ENCODE peak calls at places on chromosomes 12 and 14, in five cellular contexts. G is H1, U is K562, X is GM12891, Y is HepG2. J is an unnamed sample.

GRCh38 chr12:102675672-102676071 is 195.3 kb upstream of the IGF1 start:
- DNase-seq in G (no peak), U (no peak), X (no peak), Y (no peak), J (no peak)

GRCh38 chr12:39329015-39329414 is 113.9 kb downstream of the KIF21A start:
- DNase-seq in G (no peak), U (no peak), X (no peak), Y (no peak), J (no peak)

GRCh38 chr12:80862606-80863005 is 75.1 kb downstream of the LIN7A start:
- DNase-seq in G (no peak), U (no peak), X (no peak), Y (no peak), J (no peak)

GRCh38 chr14:91985008-91985407 is 37.5 kb upstream of the FBLN5 start:
- DNase-seq in G (no peak), U (no peak), X (no peak), Y (no peak), J (no peak)

GRCh38 chr12:99093166-99093565 is 448.1 kb downstream of the APAF1 start:
- DNase-seq in G (no peak), U (no peak), X (no peak), Y (no peak), J (no peak)

GRCh38 chr12:52010152-52010622 is 3.4 kb downstream of the TAMALIN start:
- DNase-seq in G (peak), U (peak), X (no peak), Y (peak), J (no peak)

GRCh38 chr14:90830931-90831701 is 14.9 kb upstream of the TTC7B start:
- DNase-seq in G (no peak), U (no peak), X (no peak), Y (no peak), J (no peak)

GRCh38 chr14:103542545-103543088 is 13.6 kb downstream of the TRMT61A start:
- DNase-seq in G (no peak), U (peak), X (no peak), Y (no peak), J (no peak)

GRCh38 chr12:93571360-93571853 is 1.1 kb upstream of the SOCS2 start:
- DNase-seq in G (no peak), U (peak), X (peak), Y (peak), J (no peak)

GRCh38 chr14:31692376-31692781 is 131.2 kb downstream of the NUBPL start:
- DNase-seq in G (no peak), U (no peak), X (no peak), Y (no peak), J (no peak)

GRCh38 chr14:53304726-53305381 is 151.7 kb upstream of the DDHD1 start:
- DNase-seq in G (no peak), U (no peak), X (no peak), Y (no peak), J (no peak)

GRCh38 chr14:63192085-63192484 is 12.2 kb upstream of the RHOJ start:
- DNase-seq in G (no peak), U (no peak), X (no peak), Y (no peak), J (no peak)

GRCh38 chr14:65413739-65414045 is 1.2 kb downstream of the FUT8 start:
- DNase-seq in G (no peak), U (no peak), X (no peak), Y (no peak), J (no peak)

GRCh38 chr12:109435428-109436180 is 41.5 kb downstream of the KCTD10 start:
- DNase-seq in G (no peak), U (no peak), X (no peak), Y (no peak), J (no peak)

GRCh38 chr12:72346331-72346944 is 74.3 kb downstream of the TRHDE start:
- DNase-seq in G (peak), U (peak), X (no peak), Y (peak), J (no peak)

GRCh38 chr14:63852271-63852816 is 460 bp upstream of the SYNE2 start:
- DNase-seq in G (no peak), U (no peak), X (no peak), Y (no peak), J (peak)

GRCh38 chr14:101594511-101595148 is 33.3 kb downstream of the DIO3 start:
- DNase-seq in G (no peak), U (no peak), X (no peak), Y (no peak), J (no peak)

GRCh38 chr14:58746261-58746660 is 108.5 kb downstream of the DACT1 start:
- DNase-seq in G (no peak), U (no peak), X (no peak), Y (no peak), J (no peak)

GRCh38 chr14:25231006-25231405 is 181.1 kb upstream of the STXBP6 start:
- DNase-seq in G (no peak), U (no peak), X (no peak), Y (no peak), J (no peak)

GRCh38 chr14:55071870-55072640 is 20.6 kb downstream of the MAPK1IP1L start:
- DNase-seq in G (no peak), U (no peak), X (no peak), Y (no peak), J (no peak)

GRCh38 chr14:70663707-70664179 is 22.0 kb downstream of the TTC9 start:
- DNase-seq in G (no peak), U (no peak), X (no peak), Y (no peak), J (no peak)

GRCh38 chr12:131714759-131715158 is 3.9 kb downstream of the SFSWAP start:
- DNase-seq in G (no peak), U (no peak), X (no peak), Y (no peak), J (no peak)

GRCh38 chr12:131713349-131713748 is 2.5 kb downstream of the SFSWAP start:
- DNase-seq in G (no peak), U (no peak), X (no peak), Y (no peak), J (no peak)

GRCh38 chr12:131709226-131709625 is 1.7 kb upstream of the SFSWAP start:
- DNase-seq in G (no peak), U (no peak), X (no peak), Y (no peak), J (no peak)

GRCh38 chr12:131711551-131712205 is 788 bp downstream of the SFSWAP start:
- DNase-seq in G (no peak), U (peak), X (no peak), Y (no peak), J (no peak)

GRCh38 chr12:131710464-131711457 is at the start of gene SFSWAP:
- DNase-seq in G (no peak), U (peak), X (peak), Y (peak), J (peak)
- TF ChIP-seq POLR2A in G (peak), U (peak), X (peak), Y (peak), J (peak)

DNA sequence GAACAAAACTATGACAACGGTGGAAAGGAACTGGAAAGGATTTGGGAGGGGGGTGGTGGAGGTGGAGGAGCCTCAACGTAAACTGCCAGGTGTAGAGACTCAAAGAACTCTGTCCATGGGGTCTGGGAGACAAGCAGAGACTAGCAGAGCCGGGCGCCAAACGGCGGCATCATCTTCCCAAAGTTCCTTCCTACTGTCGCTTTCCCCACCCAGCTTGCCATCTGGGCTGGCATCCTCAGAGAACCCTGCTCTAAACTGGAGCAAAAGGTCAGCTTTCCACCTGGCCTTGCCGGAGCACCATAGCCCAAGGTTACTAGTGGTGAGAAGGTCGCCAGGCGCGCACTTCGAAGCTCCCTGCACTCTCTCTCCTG is 4.0 kb upstream of the IRF2BPL start:
- DNase-seq in G (no peak), U (no peak), X (no peak), Y (no peak), J (no peak)
- TF ChIP-seq POLR2AphosphoS5 in G (no peak), U (no peak), X (peak), Y (no peak), J (no peak)

DNA sequence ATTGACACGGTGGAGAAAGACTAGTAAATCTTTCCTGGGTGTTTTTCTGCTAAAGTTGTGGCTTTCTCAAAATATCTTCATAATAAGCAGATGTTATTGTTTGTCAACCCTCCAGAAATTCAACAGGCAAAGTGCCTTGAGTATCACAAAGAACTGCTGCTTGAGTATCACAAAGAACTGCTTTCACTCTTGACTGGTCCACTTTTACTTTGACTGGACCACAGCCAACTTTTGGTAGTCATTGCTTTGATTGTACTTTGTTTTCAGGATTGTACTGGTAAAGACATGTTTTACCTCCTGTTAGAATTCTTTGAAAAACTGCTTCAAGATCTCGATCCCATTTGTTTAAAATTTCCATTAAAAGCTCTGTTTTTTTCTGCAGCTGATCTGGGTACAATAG is 62.6 kb downstream of the PDZRN4 start:
- DNase-seq in G (no peak), U (no peak), X (no peak), Y (no peak), J (no peak)
- TF ChIP-seq TAF1 in G (no peak), U (no peak), X (no peak), Y (no peak), J (no peak)

GRCh38 chr14:100066984-100067383 is 1.8 kb downstream of the EVL start:
- DNase-seq in G (no peak), U (no peak), X (no peak), Y (no peak), J (no peak)

GRCh38 chr14:100067481-100067880 is 2.3 kb downstream of the EVL start:
- DNase-seq in G (no peak), U (no peak), X (no peak), Y (no peak), J (no peak)

GRCh38 chr14:100069161-100069800 is 4.1 kb downstream of the EVL start:
- DNase-seq in G (no peak), U (no peak), X (no peak), Y (no peak), J (no peak)

GRCh38 chr14:100070310-100070709 is 5.1 kb downstream of the EVL start:
- DNase-seq in G (no peak), U (no peak), X (no peak), Y (no peak), J (no peak)

GRCh38 chr14:100067971-100068959 is 3.0 kb downstream of the EVL start:
- DNase-seq in G (no peak), U (peak), X (no peak), Y (no peak), J (no peak)
- TF ChIP-seq POLR2A in G (no peak), U (peak), X (peak), Y (no peak), J (peak)

GRCh38 chr12:64730585-64730964 is 28.6 kb downstream of the GNS start:
- DNase-seq in G (no peak), U (no peak), X (no peak), Y (no peak), J (no peak)

GRCh38 chr12:64735447-64735846 is 23.8 kb downstream of the GNS start:
- DNase-seq in G (no peak), U (no peak), X (no peak), Y (no peak), J (no peak)

GRCh38 chr12:64736771-64737170 is 22.4 kb downstream of the GNS start:
- DNase-seq in G (no peak), U (no peak), X (no peak), Y (no peak), J (no peak)

GRCh38 chr12:64731683-64732082 is 27.5 kb downstream of the GNS start:
- DNase-seq in G (no peak), U (no peak), X (no peak), Y (no peak), J (no peak)

GRCh38 chr12:64733857-64734256 is 25.3 kb downstream of the GNS start:
- DNase-seq in G (no peak), U (no peak), X (no peak), Y (no peak), J (no peak)
- TF ChIP-seq POLR2AphosphoS5 in G (no peak), U (no peak), X (no peak), Y (no peak), J (no peak)

GRCh38 chr12:954736-955135 is 5.2 kb upstream of the RAD52 start:
- DNase-seq in G (no peak), U (no peak), X (no peak), Y (no peak), J (no peak)
- TF ChIP-seq TAF1 in G (no peak), U (no peak), X (no peak), Y (no peak), J (no peak)

J was measured in GM12892.